ENCODE peak calls at places on chromosome 10, in four cellular contexts. R, K, E and O are unnamed samples.

GRCh38 chr10:94963901-94964300 is 25.4 kb downstream of the CYP2C9 start:
- DNase-seq in R (no peak), K (peak; percentile 45), E (no peak), O (peak; percentile 42)

GRCh38 chr10:818010-818409 is 113.5 kb downstream of the LARP4B start:
- DNase-seq in R (no peak), K (no peak), E (no peak), O (no peak)

GRCh38 chr10:38103754-38104153 is 9.6 kb downstream of the ZNF37A start:
- DNase-seq in R (no peak), K (no peak), E (no peak), O (no peak)

GRCh38 chr10:30705625-30706149 is 76.1 kb upstream of the LYZL2 start:
- DNase-seq in R (peak; percentile 25), K (no peak), E (no peak), O (no peak)

GRCh38 chr10:125982256-125982948 is 86.0 kb downstream of the FANK1 start:
- DNase-seq in R (peak; percentile 35), K (peak; percentile 41), E (peak; percentile 8), O (peak; percentile 33)

GRCh38 chr10:61164458-61165160 is 220.6 kb upstream of the RHOBTB1 start:
- DNase-seq in R (no peak), K (peak; percentile 12), E (no peak), O (no peak)

GRCh38 chr10:132200344-132201110 is 13.8 kb downstream of the DPYSL4 start:
- DNase-seq in R (no peak), K (no peak), E (no peak), O (no peak)

GRCh38 chr10:36531621-36532020 is 593.8 kb upstream of the ANKRD30A start:
- DNase-seq in R (no peak), K (no peak), E (no peak), O (no peak)

GRCh38 chr10:128526793-128527375 is 400.7 kb upstream of the MKI67 start:
- DNase-seq in R (no peak), K (no peak), E (no peak), O (peak; percentile 27)

GRCh38 chr10:76206797-76207352 is 775.5 kb downstream of the LRMDA start:
- DNase-seq in R (peak; percentile 15), K (no peak), E (no peak), O (no peak)

GRCh38 chr10:62744136-62744535 is 60.4 kb upstream of the ADO start:
- DNase-seq in R (no peak), K (no peak), E (no peak), O (no peak)

GRCh38 chr10:385571-386300 is 250.5 kb downstream of the ZMYND11 start:
- DNase-seq in R (no peak), K (no peak), E (no peak), O (no peak)

GRCh38 chr10:72757712-72758111 is 65.8 kb downstream of the MCU start:
- DNase-seq in R (no peak), K (no peak), E (no peak), O (no peak)

GRCh38 chr10:5891009-5891408 is 966 bp downstream of the FBH1 start:
- DNase-seq in R (no peak), K (no peak), E (no peak), O (no peak)

GRCh38 chr10:95475827-95476481 is 85.2 kb downstream of the SORBS1 start:
- DNase-seq in R (no peak), K (peak; percentile 94), E (peak; percentile 16), O (no peak)

GRCh38 chr10:96614515-96614914 is 27.7 kb upstream of the TM9SF3 start:
- DNase-seq in R (no peak), K (peak; percentile 24), E (peak; percentile 31), O (no peak)

GRCh38 chr10:59872892-59873463 is 33.4 kb downstream of the CCDC6 start:
- DNase-seq in R (no peak), K (peak; percentile 55), E (no peak), O (no peak)

GRCh38 chr10:74008212-74008731 is 10.4 kb downstream of the VCL start:
- DNase-seq in R (no peak), K (no peak), E (no peak), O (no peak)

GRCh38 chr10:69338547-69339450 is 60.5 kb downstream of the HK1 start:
- DNase-seq in R (no peak), K (no peak), E (no peak), O (no peak)

GRCh38 chr10:92208736-92209135 is 82.1 kb downstream of the CPEB3 start:
- DNase-seq in R (no peak), K (no peak), E (no peak), O (no peak)

GRCh38 chr10:27341001-27341400 is 100.4 kb upstream of the ACBD5 start:
- DNase-seq in R (no peak), K (peak; percentile 19), E (no peak), O (no peak)

GRCh38 chr10:63611078-63611477 is 89.9 kb downstream of the REEP3 start:
- DNase-seq in R (no peak), K (no peak), E (no peak), O (no peak)

GRCh38 chr10:70283445-70284399 is at the start of gene NPFFR1:
- DNase-seq in R (no peak), K (no peak), E (no peak), O (peak; percentile 71)

GRCh38 chr10:10942441-10942840 is 75.2 kb upstream of the CELF2 start:
- DNase-seq in R (no peak), K (no peak), E (no peak), O (no peak)

GRCh38 chr10:34495938-34496337 is 319.2 kb downstream of the PARD3 start:
- DNase-seq in R (no peak), K (no peak), E (no peak), O (no peak)

DNA sequence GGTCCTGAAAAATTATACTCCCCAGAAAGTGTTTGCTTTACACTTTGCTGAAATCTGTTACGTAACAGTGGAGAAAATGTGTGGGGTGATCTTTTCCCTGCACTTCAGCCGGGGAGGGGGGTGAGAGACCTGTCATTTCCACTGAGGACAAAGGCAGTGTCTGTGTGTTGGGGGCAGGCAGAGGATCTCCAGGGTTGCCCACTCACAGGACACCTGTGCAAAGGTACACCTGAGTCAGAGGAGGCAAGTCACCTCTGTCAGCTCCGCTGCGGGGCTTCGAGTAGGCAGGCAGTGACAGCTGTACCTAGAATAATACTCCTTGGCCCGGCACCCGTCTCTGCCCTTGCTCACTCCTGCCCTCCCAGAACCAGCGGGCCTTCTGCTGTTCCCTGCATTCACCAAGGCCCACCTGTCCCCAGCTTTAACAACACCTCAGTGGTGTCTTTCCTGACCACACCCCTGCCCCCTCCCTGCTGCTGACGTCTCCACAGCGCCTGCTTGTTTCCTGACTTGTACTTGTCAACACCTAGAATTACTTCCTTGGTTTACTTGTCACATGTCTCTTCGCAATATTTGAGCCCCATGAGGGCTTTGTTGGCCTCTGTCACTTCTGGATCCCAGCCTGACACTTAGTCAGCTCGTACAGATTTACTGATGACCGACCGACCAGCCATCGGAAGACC is 159.2 kb downstream of the NEURL1 start:
- DNase-seq in R (no peak), K (peak; percentile 40), E (no peak), O (no peak)
- TF ChIP-seq ETV6 in R (no peak), K (no peak), E (no peak), O (no peak)

GRCh38 chr10:112336556-112337201 is 37.2 kb upstream of the ACSL5 start:
- DNase-seq in R (no peak), K (no peak), E (no peak), O (no peak)
- TF ChIP-seq ETV6 in R (no peak), K (no peak), E (no peak), O (no peak)

GRCh38 chr10:99593312-99593711 is 26.9 kb downstream of the SLC25A28 start:
- DNase-seq in R (no peak), K (peak; percentile 47), E (no peak), O (no peak)
- TF ChIP-seq ETV6 in R (no peak), K (no peak), E (no peak), O (no peak)

DNA sequence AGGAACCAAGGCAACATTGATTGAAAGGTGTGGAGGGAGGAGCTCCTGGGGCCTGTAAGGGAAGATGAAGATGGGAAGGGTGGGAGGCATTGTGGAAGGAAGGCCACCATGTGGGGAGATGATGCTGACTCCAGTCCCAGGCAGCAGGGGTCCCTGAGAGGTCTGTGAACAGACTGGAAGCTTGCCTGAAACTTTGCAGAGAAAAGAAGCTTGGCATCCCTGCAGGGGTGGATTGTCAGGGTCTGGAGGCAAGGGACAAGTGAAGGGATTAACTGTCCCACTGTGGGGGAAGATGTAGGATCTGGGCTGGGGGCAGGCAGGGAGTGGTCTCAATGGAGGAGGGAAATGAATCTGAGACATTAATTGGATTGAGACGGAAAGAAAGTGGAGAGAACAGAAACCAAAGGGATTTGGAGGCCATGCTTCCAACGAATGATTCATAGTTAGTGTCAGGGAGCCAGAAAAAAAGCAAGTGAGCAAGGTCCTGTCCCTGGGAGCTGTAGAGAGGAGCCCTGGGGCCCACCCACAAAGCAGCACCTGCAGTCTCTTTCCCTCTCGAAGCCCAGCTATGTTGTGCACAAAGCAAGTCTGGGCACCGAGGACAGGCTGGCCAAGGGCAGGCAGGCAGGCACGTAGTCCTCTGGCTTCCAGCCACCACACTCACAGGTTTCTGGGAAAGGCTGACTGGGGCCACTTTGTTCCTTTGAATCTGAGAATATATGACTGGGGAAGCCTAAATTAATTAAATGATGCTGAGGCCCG is 4.8 kb upstream of the SLC18A3 start:
- DNase-seq in R (no peak), K (no peak), E (no peak), O (peak; percentile 3)
- TF ChIP-seq ETV6 in R (no peak), K (no peak), E (no peak), O (no peak)

GRCh38 chr10:67893637-67894036 is 9.2 kb downstream of the SIRT1 start:
- DNase-seq in R (no peak), K (no peak), E (no peak), O (no peak)
- TF ChIP-seq ETV6 in R (no peak), K (no peak), E (no peak), O (no peak)

GRCh38 chr10:4686644-4686996 is 139.4 kb upstream of the AKR1E2 start:
- DNase-seq in R (no peak), K (peak; percentile 39), E (no peak), O (no peak)
- TF ChIP-seq ETV6 in R (no peak), K (no peak), E (no peak), O (no peak)

GRCh38 chr10:116654816-116655215 is 34.1 kb downstream of the PNLIPRP2 start:
- DNase-seq in R (no peak), K (peak; percentile 19), E (peak; percentile 20), O (peak; percentile 32)
- TF ChIP-seq ETV6 in R (no peak), K (no peak), E (no peak), O (no peak)